ENCODE peak calls at places on chromosomes 4 and X, in six cellular contexts. R, M, L, X, O and V are unnamed samples.

GRCh38 chr4:142846729-142847606 is 867 bp upstream of the INPP4B start:
- DNase-seq in R (peak), M (peak), L (peak), X (no peak), O (no peak), V (no peak)

GRCh38 chr4:108396900-108397299 is 223.5 kb upstream of the RPL34 start:
- DNase-seq in R (no peak), M (no peak), L (no peak), X (no peak), O (no peak), V (no peak)

GRCh38 chr4:52659016-52659721 is at the start of gene USP46:
- DNase-seq in R (peak), M (peak), L (peak), X (no peak), O (peak), V (no peak)

GRCh38 chr4:172983014-172983413 is 185.6 kb upstream of the GALNT7 start:
- DNase-seq in R (no peak), M (no peak), L (no peak), X (no peak), O (no peak), V (no peak)

GRCh38 chrX:111519215-111519614 is 7.8 kb downstream of the SERTM2 start:
- DNase-seq in R (no peak), M (no peak), L (no peak), X (no peak), O (peak), V (no peak)

GRCh38 chr4:28490669-28491068 is 1630.0 kb downstream of the STIM2 start:
- DNase-seq in R (no peak), M (no peak), L (no peak), X (no peak), O (peak), V (no peak)

GRCh38 chr4:55410431-55410830 is 14.7 kb downstream of the TMEM165 start:
- DNase-seq in R (no peak), M (no peak), L (no peak), X (no peak), O (no peak), V (no peak)

GRCh38 chrX:98338544-98338943 is 1454.8 kb downstream of the RPA4 start:
- DNase-seq in R (no peak), M (no peak), L (no peak), X (no peak), O (no peak), V (no peak)

GRCh38 chr4:172652369-172652768 is 516.2 kb upstream of the GALNT7 start:
- DNase-seq in R (no peak), M (no peak), L (no peak), X (no peak), O (no peak), V (no peak)

GRCh38 chr4:156815717-156816319 is 155.8 kb downstream of the PDGFC start:
- DNase-seq in R (no peak), M (no peak), L (no peak), X (no peak), O (no peak), V (no peak)

GRCh38 chr4:55866290-55866907 is 13.0 kb downstream of the EXOC1 start:
- DNase-seq in R (no peak), M (no peak), L (peak), X (peak), O (peak), V (peak)

GRCh38 chr4:22607382-22607781 is 85.4 kb upstream of the GBA3 start:
- DNase-seq in R (no peak), M (peak), L (peak), X (peak), O (no peak), V (no peak)

GRCh38 chrX:71619193-71619592 is 882 bp upstream of the CXCR3 start:
- DNase-seq in R (no peak), M (peak), L (no peak), X (no peak), O (no peak), V (no peak)

GRCh38 chr4:38078590-38079381 is 118.6 kb downstream of the PTTG2 start:
- DNase-seq in R (no peak), M (no peak), L (no peak), X (no peak), O (peak), V (no peak)

GRCh38 chrX:151970661-151971060 is 3.8 kb downstream of the GABRE start:
- DNase-seq in R (no peak), M (no peak), L (no peak), X (peak), O (peak), V (no peak)

GRCh38 chr4:2299794-2300193 is 37.9 kb upstream of the MXD4 start:
- DNase-seq in R (no peak), M (no peak), L (no peak), X (no peak), O (no peak), V (no peak)